ENCODE peak calls at places on chromosomes 1 and 21, in six cellular contexts. Y is A673, U is H7, I is neural progenitor cell, X is cardiac muscle cell, J is breast epithelium. N is an unnamed sample. For H3K36me3 and H3K27me3, the result is how much of the 10 kb centered on the place peaks cover.

GRCh38 chr1:3577300-3577699 is 34.0 kb downstream of the MEGF6 start:
- DNase-seq in Y (no peak), U (no peak), I (no peak), X (no peak), J (no peak), N (no peak)

GRCh38 chr21:26686278-26686677 is 113.2 kb upstream of the CYYR1 start:
- DNase-seq in Y (peak), U (peak), I (no peak), X (no peak), J (no peak), N (peak)

GRCh38 chr1:87983841-87984240 is 655.2 kb downstream of the LMO4 start:
- DNase-seq in Y (no peak), U (no peak), I (no peak), X (no peak), J (no peak), N (no peak)

GRCh38 chr1:68814067-68814466 is 317.2 kb upstream of the DEPDC1 start:
- DNase-seq in Y (no peak), U (no peak), I (no peak), X (no peak), J (no peak), N (no peak)

GRCh38 chr1:119859647-119860046 is 36.7 kb downstream of the ADAM30 start:
- DNase-seq in Y (peak), U (no peak), I (no peak), X (no peak), J (no peak), N (peak)

GRCh38 chr1:162463021-162463420 is 34.6 kb upstream of the UHMK1 start:
- DNase-seq in Y (no peak), U (no peak), I (no peak), X (no peak), J (no peak), N (no peak)

GRCh38 chr1:151131832-151132675 is 14.4 kb downstream of the SEMA6C start:
- DNase-seq in Y (no peak), U (peak), I (peak), X (no peak), J (peak), N (no peak)

GRCh38 chr21:43311303-43311817 is 115.6 kb downstream of the SIK1 start:
- DNase-seq in Y (no peak), U (no peak), I (no peak), X (no peak), J (no peak), N (no peak)

GRCh38 chr1:21586926-21587601 is 77.8 kb downstream of the ALPL start:
- DNase-seq in Y (peak), U (peak), I (peak), X (peak), J (peak), N (peak)

GRCh38 chr1:61561666-61562065 is 163.3 kb downstream of the TM2D1 start:
- DNase-seq in Y (no peak), U (no peak), I (no peak), X (no peak), J (no peak), N (no peak)

GRCh38 chr1:154970631-154971340 is at the start of gene SHC1:
- DNase-seq in Y (peak), U (peak), I (peak), X (peak), J (peak), N (peak)

GRCh38 chr1:236052227-236052993 is 12.5 kb downstream of the NID1 start:
- DNase-seq in Y (no peak), U (no peak), I (no peak), X (no peak), J (no peak), N (no peak)

GRCh38 chr1:170581041-170581440 is 49.1 kb downstream of the GORAB start:
- DNase-seq in Y (no peak), U (peak), I (no peak), X (no peak), J (no peak), N (no peak)

GRCh38 chr1:42933610-42934009 is 25.1 kb downstream of the SLC2A1 start:
- DNase-seq in Y (no peak), U (peak), I (no peak), X (no peak), J (no peak), N (no peak)

GRCh38 chr21:29775462-29775861 is 164.3 kb downstream of the GRIK1 start:
- DNase-seq in Y (no peak), U (peak), I (no peak), X (no peak), J (no peak), N (no peak)

GRCh38 chr1:56820755-56821461 is 1.7 kb upstream of the FYB2 start:
- DNase-seq in Y (peak), U (peak), I (peak), X (peak), J (peak), N (peak)

GRCh38 chr1:201419737-201420607 is 1.6 kb downstream of the TNNI1 start:
- DNase-seq in Y (no peak), U (no peak), I (no peak), X (peak), J (no peak), N (peak)

GRCh38 chr21:29145354-29145782 is 14.9 kb downstream of the MAP3K7CL start:
- DNase-seq in Y (peak), U (no peak), I (no peak), X (no peak), J (no peak), N (peak)

GRCh38 chr1:10765304-10765703 is 31.1 kb downstream of the CASZ1 start:
- DNase-seq in Y (no peak), U (no peak), I (no peak), X (no peak), J (no peak), N (no peak)

GRCh38 chr21:41726058-41726558 is 40.7 kb downstream of the RIPK4 start:
- DNase-seq in Y (no peak), U (peak), I (peak), X (no peak), J (no peak), N (no peak)

GRCh38 chr1:153678519-153679336 is at the start of gene NPR1:
- DNase-seq in Y (peak), U (peak), I (peak), X (peak), J (no peak), N (peak)

GRCh38 chr1:150192012-150192411 is 42.3 kb downstream of the PLEKHO1 start:
- DNase-seq in Y (no peak), U (no peak), I (no peak), X (peak), J (no peak), N (peak)

GRCh38 chr1:183757061-183757460 is 47.9 kb upstream of the RGL1 start:
- DNase-seq in Y (peak), U (no peak), I (no peak), X (no peak), J (no peak), N (no peak)

GRCh38 chr1:91891486-91891885 is 5.5 kb upstream of the TGFBR3 start:
- DNase-seq in Y (peak), U (no peak), I (no peak), X (no peak), J (no peak), N (no peak)

GRCh38 chr21:34200288-34200905 is 127.0 kb downstream of the MRPS6 start:
- DNase-seq in Y (no peak), U (no peak), I (no peak), X (no peak), J (no peak), N (no peak)

GRCh38 chr1:98053471-98054366 is 132.9 kb upstream of the DPYD start:
- DNase-seq in Y (peak), U (peak), I (peak), X (peak), J (no peak), N (peak)

GRCh38 chr1:81217058-81217457 is 583.7 kb upstream of the ADGRL2 start:
- DNase-seq in Y (no peak), U (no peak), I (no peak), X (no peak), J (no peak), N (no peak)

GRCh38 chr1:228272331-228272791 is 64.5 kb downstream of the OBSCN start:
- DNase-seq in Y (no peak), U (peak), I (no peak), X (no peak), J (no peak), N (no peak)

GRCh38 chr1:30786264-30786991 is 28.9 kb upstream of the LAPTM5 start:
- DNase-seq in Y (peak), U (peak), I (peak), X (no peak), J (no peak), N (no peak)

GRCh38 chr1:22876359-22877111 is 96.1 kb downstream of the LACTBL1 start:
- DNase-seq in Y (no peak), U (peak), I (peak), X (no peak), J (no peak), N (peak)

GRCh38 chr21:45130324-45130774 is 56.0 kb downstream of the ADARB1 start:
- DNase-seq in Y (peak), U (no peak), I (no peak), X (peak), J (no peak), N (peak)

GRCh38 chr1:223143760-223144248 is 756 bp upstream of the TLR5 start:
- DNase-seq in Y (no peak), U (no peak), I (no peak), X (peak), J (no peak), N (no peak)

GRCh38 chr1:25924454-25924853 is 18.2 kb upstream of the STMN1 start:
- DNase-seq in Y (no peak), U (no peak), I (no peak), X (no peak), J (no peak), N (no peak)

GRCh38 chr1:206081811-206082210 is 28.8 kb downstream of the RHEX start:
- DNase-seq in Y (no peak), U (no peak), I (no peak), X (no peak), J (no peak), N (no peak)

GRCh38 chr1:150695561-150695960 is 1.4 kb downstream of the GOLPH3L start:
- DNase-seq in Y (no peak), U (no peak), I (no peak), X (no peak), J (no peak), N (no peak)

GRCh38 chr1:59697138-59697811 is 117.5 kb upstream of the HOOK1 start:
- DNase-seq in Y (no peak), U (no peak), I (no peak), X (no peak), J (no peak), N (no peak)

GRCh38 chr1:238951809-238952208 is 434.6 kb upstream of the CHRM3 start:
- DNase-seq in Y (peak), U (peak), I (peak), X (peak), J (no peak), N (no peak)

DNA sequence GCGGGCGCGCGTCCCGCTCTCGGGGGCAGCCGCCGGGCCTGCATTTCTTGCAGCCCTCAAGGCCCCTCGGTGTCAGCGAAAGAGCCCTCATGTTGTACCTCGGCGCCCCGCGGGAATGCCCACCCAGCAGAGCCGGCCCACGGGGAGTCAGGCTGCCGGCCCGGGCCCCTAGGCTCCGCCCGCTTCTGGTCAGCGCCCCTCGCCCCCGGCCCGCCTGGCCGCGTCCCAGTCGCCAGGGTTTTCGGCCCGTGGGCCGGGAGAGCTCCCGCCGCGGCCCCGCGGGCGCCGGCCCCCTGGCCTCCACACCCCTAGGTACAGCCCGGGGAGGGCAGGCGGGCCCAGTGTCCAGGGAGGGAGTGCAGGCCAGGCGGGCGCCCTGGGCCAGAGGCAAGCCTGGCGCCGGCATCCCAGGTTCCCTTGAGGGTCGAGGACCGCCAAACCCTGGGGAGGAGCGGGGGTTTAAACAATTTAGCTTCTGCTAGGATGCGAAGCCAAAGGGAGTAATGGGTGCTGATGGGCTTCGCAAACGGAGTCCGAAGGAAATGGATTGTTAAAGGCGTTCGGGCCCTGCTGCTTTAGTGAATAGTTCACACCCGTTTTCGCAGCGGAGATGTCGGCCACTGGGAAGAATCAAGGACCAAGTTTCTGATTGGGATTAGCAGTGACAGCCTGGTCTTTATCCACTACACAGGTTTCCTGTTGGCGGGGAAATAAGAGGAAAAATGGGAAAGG is 486 bp upstream of the KCNA3 start:
- DNase-seq in Y (no peak), U (no peak), I (peak), X (no peak), J (no peak), N (no peak)
- H3K4me3 ChIP-seq in Y (peak), U (peak), I (peak), X (peak), J (peak), N (peak)

GRCh38 chr1:111446967-111447892 is 1.8 kb downstream of the WDR77 start:
- DNase-seq in Y (no peak), U (no peak), I (no peak), X (no peak), J (no peak), N (no peak)
- H3K36me3 ChIP-seq in Y (half or more), U (under half), I (under half), X (under half), J (under half), N (half or more)

GRCh38 chr1:14698206-14698605 is 99.7 kb downstream of the KAZN start:
- DNase-seq in Y (no peak), U (no peak), I (no peak), X (no peak), J (no peak), N (no peak)

GRCh38 chr1:14696766-14697165 is 98.3 kb downstream of the KAZN start:
- DNase-seq in Y (no peak), U (no peak), I (no peak), X (no peak), J (no peak), N (no peak)

GRCh38 chr1:14693996-14694395 is 95.5 kb downstream of the KAZN start:
- DNase-seq in Y (no peak), U (no peak), I (no peak), X (no peak), J (no peak), N (no peak)

GRCh38 chr1:14699596-14699995 is 101.1 kb downstream of the KAZN start:
- DNase-seq in Y (no peak), U (no peak), I (no peak), X (no peak), J (no peak), N (no peak)

GRCh38 chr1:14697371-14697770 is 98.9 kb downstream of the KAZN start:
- DNase-seq in Y (no peak), U (no peak), I (no peak), X (no peak), J (no peak), N (no peak)
- H3K27me3 ChIP-seq in Y (under half), U (under half), I (under half), X (under half), J (under half), N (under half)

GRCh38 chr21:39312112-39313041 is 1.1 kb downstream of the BRWD1 start:
- DNase-seq in Y (peak), U (peak), I (peak), X (peak), J (peak), N (peak)
- H3K4me3 ChIP-seq in Y (peak), U (peak), I (peak), X (peak), J (peak), N (peak)

DNA sequence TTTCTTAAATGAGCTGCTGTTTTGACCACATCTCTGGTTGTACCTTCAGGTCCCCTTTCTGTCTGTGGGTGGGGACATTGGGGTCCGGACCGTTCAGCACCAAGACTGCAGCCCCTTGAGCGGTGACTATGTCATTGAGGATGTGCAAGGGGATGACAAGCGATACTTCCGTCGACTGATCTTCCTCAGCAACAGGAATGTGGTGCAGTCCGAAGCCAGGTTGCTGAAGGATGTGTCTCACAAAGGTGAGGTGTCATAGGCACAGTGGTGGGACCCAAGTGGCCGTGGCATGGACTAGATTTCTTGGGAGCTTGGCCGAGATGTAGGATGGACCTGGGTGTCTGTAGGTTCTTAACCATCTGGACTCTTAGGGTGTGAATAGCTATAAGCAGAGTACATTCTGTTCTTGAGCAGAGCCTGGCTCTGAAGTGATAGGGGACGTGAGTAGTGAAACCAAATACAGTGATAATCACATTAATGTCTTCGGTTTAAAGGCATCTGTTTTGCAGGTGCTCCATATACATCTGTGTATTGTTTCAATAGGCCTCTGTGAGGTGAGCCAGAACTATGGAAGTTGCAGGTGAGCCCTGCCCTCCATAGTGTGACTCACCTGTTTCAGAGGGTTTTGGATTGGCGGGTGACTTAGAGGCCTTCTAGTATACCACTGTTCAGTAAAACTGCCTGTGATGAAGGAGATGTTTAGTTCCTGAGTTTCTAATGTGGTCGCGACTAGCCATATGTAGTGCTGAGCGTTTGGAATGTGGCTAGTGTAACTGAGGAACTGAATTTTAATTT is 6.4 kb downstream of the METTL13 start:
- DNase-seq in Y (no peak), U (no peak), I (no peak), X (no peak), J (no peak), N (no peak)
- H3K36me3 ChIP-seq in Y (half or more), U (half or more), I (under half), X (half or more), J (under half), N (half or more)

GRCh38 chr1:229434005-229434640 is at the start of gene ACTA1:
- DNase-seq in Y (no peak), U (peak), I (peak), X (peak), J (no peak), N (no peak)
- H3K27me3 ChIP-seq in Y (half or more), U (half or more), I (half or more), X (half or more), J (half or more), N (under half)

DNA sequence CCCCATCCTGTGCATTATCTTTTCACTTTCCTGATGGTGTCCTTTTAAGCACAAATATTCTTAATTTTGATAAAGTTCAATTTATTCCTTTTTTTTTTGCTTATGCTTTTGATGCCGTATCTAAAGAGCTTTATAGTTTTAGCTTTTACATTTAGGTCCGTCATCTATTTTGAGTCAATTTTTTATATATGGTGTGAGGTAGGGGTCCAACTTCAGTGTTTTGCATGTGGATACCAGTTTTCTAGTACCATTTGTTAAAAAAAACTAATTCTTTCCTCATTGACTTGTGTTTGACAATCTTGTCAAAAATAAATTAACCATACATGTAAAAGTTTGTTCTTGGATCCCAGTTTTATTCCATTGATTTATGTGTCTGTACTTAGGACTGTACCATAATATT is 4.9 kb downstream of the MTF2 start:
- DNase-seq in Y (no peak), U (no peak), I (no peak), X (no peak), J (no peak), N (no peak)
- H3K4me3 ChIP-seq in Y (no peak), U (no peak), I (no peak), X (no peak), J (no peak), N (no peak)

N was measured in MG63.